ENCODE peak calls at places on chromosomes 1 and 21, in six cellular contexts. V is AG09309; Z is activated naive CD4-positive, alpha-beta T cell treated with anti-CD3 and anti-CD28 coated beads, Interleukin-2, amount 10 ng/mL, durations not matched to agents 7 days and 5 days; N is endothelial cell; O is SK-N-DZ; J is memory B cell. I is an unnamed sample.
A peak's percentile ranks its signal among the peaks of the same experiment; 100 is the strongest.

GRCh38 chr1:40122865-40123264 is 25.8 kb upstream of the PPT1 start:
- DNase-seq in V (no peak), Z (no peak), N (no peak), O (no peak), J (no peak), I (no peak)

GRCh38 chr1:113751516-113751915 is 7.8 kb downstream of the PHTF1 start:
- DNase-seq in V (no peak), Z (no peak), N (no peak), O (no peak), J (no peak), I (no peak)

GRCh38 chr1:54459140-54459539 is 52.9 kb upstream of the SSBP3 start:
- DNase-seq in V (no peak), Z (no peak), N (no peak), O (no peak), J (no peak), I (no peak)

GRCh38 chr1:93816970-93817738 is 61.9 kb downstream of the DNTTIP2 start:
- DNase-seq in V (peak; percentile 25), Z (no peak), N (peak; percentile 35), O (peak; percentile 20), J (no peak), I (no peak)

GRCh38 chr1:46002751-46003150 is 129.7 kb downstream of the PIK3R3 start:
- DNase-seq in V (no peak), Z (no peak), N (no peak), O (no peak), J (no peak), I (no peak)

GRCh38 chr1:214076341-214077035 is 88.7 kb downstream of the PROX1 start:
- DNase-seq in V (no peak), Z (no peak), N (no peak), O (no peak), J (no peak), I (no peak)

GRCh38 chr1:105485207-105485606 is 1571.3 kb upstream of the PRMT6 start:
- DNase-seq in V (peak; percentile 18), Z (no peak), N (no peak), O (no peak), J (no peak), I (no peak)

GRCh38 chr1:192633533-192634258 is 2.3 kb upstream of the RGS13 start:
- DNase-seq in V (no peak), Z (no peak), N (no peak), O (no peak), J (no peak), I (no peak)

GRCh38 chr1:118335372-118335771 is 150.3 kb upstream of the SPAG17 start:
- DNase-seq in V (peak; percentile 39), Z (no peak), N (no peak), O (no peak), J (no peak), I (no peak)

GRCh38 chr1:20703124-20703756 is 14.6 kb downstream of the KIF17 start:
- DNase-seq in V (no peak), Z (no peak), N (no peak), O (no peak), J (no peak), I (no peak)

GRCh38 chr1:27009601-27010197 is 3.0 kb downstream of the TENT5B start:
- DNase-seq in V (no peak), Z (no peak), N (no peak), O (no peak), J (no peak), I (no peak)

GRCh38 chr1:152190589-152190988 is 31.6 kb upstream of the RPTN start:
- DNase-seq in V (peak; percentile 28), Z (no peak), N (no peak), O (no peak), J (no peak), I (no peak)

GRCh38 chr1:65175171-65176070 is 27.4 kb downstream of the AK4 start:
- DNase-seq in V (no peak), Z (no peak), N (no peak), O (no peak), J (no peak), I (no peak)

GRCh38 chr1:66000033-66000637 is 207.4 kb downstream of the PDE4B start:
- DNase-seq in V (no peak), Z (no peak), N (no peak), O (no peak), J (no peak), I (no peak)

GRCh38 chr21:45039309-45040113 is 34.9 kb upstream of the ADARB1 start:
- DNase-seq in V (no peak), Z (no peak), N (no peak), O (no peak), J (no peak), I (no peak)

GRCh38 chr1:26288311-26288941 is 8.5 kb downstream of the SH3BGRL3 start:
- DNase-seq in V (no peak), Z (peak; percentile 76), N (no peak), O (no peak), J (no peak), I (peak; percentile 56)

GRCh38 chr21:45822429-45823099 is 159.0 kb upstream of the COL6A1 start:
- DNase-seq in V (no peak), Z (no peak), N (no peak), O (no peak), J (no peak), I (no peak)

GRCh38 chr1:150548632-150549495 is at the start of gene ADAMTSL4:
- DNase-seq in V (no peak), Z (peak; percentile 58), N (peak; percentile 68), O (peak; percentile 76), J (no peak), I (peak; percentile 37)

GRCh38 chr1:21955474-21956281 is 18.6 kb upstream of the HSPG2 start:
- DNase-seq in V (no peak), Z (peak; percentile 38), N (no peak), O (no peak), J (no peak), I (no peak)

GRCh38 chr21:41601573-41602371 is 93.8 kb upstream of the TMPRSS2 start:
- DNase-seq in V (no peak), Z (no peak), N (no peak), O (no peak), J (no peak), I (no peak)

GRCh38 chr1:51920130-51920529 is 41.6 kb upstream of the NRDC start:
- DNase-seq in V (no peak), Z (no peak), N (no peak), O (no peak), J (no peak), I (no peak)

GRCh38 chr1:103056423-103056822 is 51.9 kb downstream of the COL11A1 start:
- DNase-seq in V (no peak), Z (no peak), N (no peak), O (no peak), J (no peak), I (no peak)

GRCh38 chr1:8889103-8889846 is 10.8 kb upstream of the ENO1 start:
- DNase-seq in V (no peak), Z (no peak), N (no peak), O (no peak), J (no peak), I (no peak)

GRCh38 chr1:24562625-24563024 is 6.7 kb downstream of the NCMAP start:
- DNase-seq in V (no peak), Z (no peak), N (no peak), O (no peak), J (no peak), I (no peak)

GRCh38 chr1:35587736-35588135 is 14.6 kb downstream of the TFAP2E start:
- DNase-seq in V (no peak), Z (no peak), N (no peak), O (no peak), J (no peak), I (no peak)

GRCh38 chr1:27349784-27350672 is 8.2 kb downstream of the SYTL1 start:
- DNase-seq in V (no peak), Z (no peak), N (no peak), O (peak; percentile 61), J (no peak), I (no peak)

GRCh38 chr1:205976708-205977107 is 26.5 kb downstream of the RAB7B start:
- DNase-seq in V (no peak), Z (no peak), N (no peak), O (peak; percentile 74), J (no peak), I (no peak)

GRCh38 chr21:23452384-23453083 is 2154.7 kb downstream of the MRPL39 start:
- DNase-seq in V (no peak), Z (no peak), N (peak; percentile 34), O (no peak), J (no peak), I (peak; percentile 47)

GRCh38 chr1:206062464-206062863 is 9.5 kb downstream of the RHEX start:
- DNase-seq in V (no peak), Z (no peak), N (no peak), O (no peak), J (no peak), I (no peak)

GRCh38 chr21:38598413-38598812 is 100.1 kb upstream of the ERG start:
- DNase-seq in V (no peak), Z (no peak), N (no peak), O (no peak), J (no peak), I (no peak)

GRCh38 chr1:246647113-246647512 is 77.1 kb upstream of the SCCPDH start:
- DNase-seq in V (peak; percentile 20), Z (no peak), N (peak; percentile 22), O (peak; percentile 51), J (no peak), I (no peak)

GRCh38 chr1:9317072-9317471 is 24.4 kb downstream of the SPSB1 start:
- DNase-seq in V (no peak), Z (no peak), N (no peak), O (no peak), J (no peak), I (no peak)

GRCh38 chr1:202304370-202304769 is 37.4 kb downstream of the UBE2T start:
- DNase-seq in V (no peak), Z (no peak), N (no peak), O (no peak), J (no peak), I (no peak)

GRCh38 chr1:18645172-18646090 is 14.8 kb downstream of the PAX7 start:
- DNase-seq in V (no peak), Z (peak; percentile 34), N (no peak), O (no peak), J (no peak), I (no peak)

I was measured in stimulated activated naive B cell treated with anti-CD40 and anti-IgM and Interleukin-4, amounts not matched to agents 10 μg/mL and 1 μg/mL and 100 μg/mL, for 72 hours.